ENCODE peak calls at places on chromosomes 13 and 19, in six cellular contexts. H is stomach; B is progenitor cell of endocrine pancreas; F is foreskin fibroblast; L is HTR-8/SVneo; Z is stimulated activated CD4-positive, alpha-beta T cell treated with anti-CD3 and anti-CD28 coated beads, Interleukin-1b, Interleukin-23, amount 100 ng/mL, for 24 hours. O is an unnamed sample.

GRCh38 chr13:111152836-111153235 is 37.7 kb downstream of the ARHGEF7 start:
- DNase-seq in H (no peak), B (no peak), Z (no peak), L (peak; percentile 5), F (no peak), O (no peak)

GRCh38 chr13:42592915-42593718 is 19.2 kb downstream of the TNFSF11 start:
- DNase-seq in B (no peak), F (no peak), L (no peak), Z (no peak), H (no peak), O (no peak)

GRCh38 chr19:23996549-23996948 is 81.9 kb downstream of the ZNF726 start:
- DNase-seq in B (no peak), Z (no peak), H (no peak), L (no peak), F (peak; percentile 12), O (no peak)

GRCh38 chr19:15104411-15104810 is 2.8 kb upstream of the SYDE1 start:
- DNase-seq in B (no peak), F (no peak), H (no peak), Z (no peak), L (no peak), O (no peak)

GRCh38 chr13:69935043-69935442 is 172.6 kb upstream of the ATXN8OS start:
- DNase-seq in Z (no peak), F (no peak), L (no peak), B (no peak), H (no peak), O (peak; percentile 58)

GRCh38 chr13:34967851-34968562 is 25.9 kb downstream of the NBEA start:
- DNase-seq in Z (no peak), F (peak; percentile 2), L (no peak), H (no peak), B (no peak), O (no peak)

GRCh38 chr13:106349080-106349841 is 186.2 kb downstream of the EFNB2 start:
- DNase-seq in L (no peak), F (peak; percentile 24), Z (no peak), H (peak; percentile 69), B (peak; percentile 14), O (peak; percentile 78)

GRCh38 chr19:1172353-1173159 is 1.5 kb downstream of the SBNO2 start:
- DNase-seq in B (no peak), F (peak; percentile 81), Z (no peak), H (peak; percentile 63), L (no peak), O (peak; percentile 10)

GRCh38 chr19:16328824-16329482 is 4.3 kb downstream of the KLF2 start:
- DNase-seq in F (peak; percentile 30), Z (no peak), H (no peak), B (no peak), L (no peak), O (no peak)

O was measured in LoVo.